ENCODE peak calls at places on chromosomes 6 and 20, in seven cellular contexts. M is activated T-helper 1 cell treated with anti-CD3 and anti-CD28 coated beads, Interleukin-12 subunit alpha, Interleukin-12 subunit beta, Interleukin-2, Interleukin-4 antibody, amounts not matched to agents 30 ng/mL and 10 ng/mL and 1 ng/mL, durations not matched to agents 14 hours and 24 hours and 36 hours; N is lung; Q is AG08396; O is activated CD8-positive, alpha-beta memory T cell treated with anti-CD3 and anti-CD28 coated beads, Interleukin-2, amount 10 ng/mL, durations not matched to agents 7 days and 5 days; U is Kasumi-1; K is NCI-H526 treated with DMSO at 0.1 percent for 48 hours. Y is an unnamed sample.

GRCh38 chr6:69294407-69294806 is 502.4 kb downstream of the LMBRD1 start:
- DNase-seq in M (no peak), N (no peak), Q (no peak), O (no peak), U (no peak), K (no peak), Y (no peak)

GRCh38 chr6:13453771-13454251 is 33.6 kb downstream of the GFOD1 start:
- DNase-seq in M (peak), N (no peak), Q (no peak), O (peak), U (no peak), K (no peak), Y (no peak)

GRCh38 chr6:168007592-168008338 is 10.3 kb downstream of the KIF25 start:
- DNase-seq in M (no peak), N (peak), Q (peak), O (no peak), U (peak), K (no peak), Y (no peak)

GRCh38 chr20:48846516-48847492 is 19.0 kb upstream of the PREX1 start:
- DNase-seq in M (no peak), N (no peak), Q (no peak), O (peak), U (no peak), K (no peak), Y (peak)

GRCh38 chr20:57464642-57465211 is 60.2 kb downstream of the CTCFL start:
- DNase-seq in M (no peak), N (no peak), Q (no peak), O (no peak), U (peak), K (no peak), Y (peak)

GRCh38 chr6:111038534-111039252 is 48.6 kb upstream of the SLC16A10 start:
- DNase-seq in M (no peak), N (no peak), Q (no peak), O (no peak), U (no peak), K (no peak), Y (no peak)

GRCh38 chr6:149271348-149272340 is 45.9 kb upstream of the TAB2 start:
- DNase-seq in M (no peak), N (no peak), Q (no peak), O (peak), U (peak), K (no peak), Y (peak)

GRCh38 chr6:82691997-82692396 is 328.4 kb downstream of the TPBG start:
- DNase-seq in M (no peak), N (no peak), Q (no peak), O (no peak), U (no peak), K (no peak), Y (no peak)

GRCh38 chr20:51802170-51802745 is at the start of gene SALL4:
- DNase-seq in M (no peak), N (no peak), Q (peak), O (no peak), U (no peak), K (no peak), Y (no peak)

GRCh38 chr6:13762648-13763441 is 51.2 kb upstream of the RANBP9 start:
- DNase-seq in M (peak), N (peak), Q (peak), O (peak), U (peak), K (peak), Y (peak)

GRCh38 chr20:62500237-62500864 is 24.6 kb upstream of the GATA5 start:
- DNase-seq in M (peak), N (peak), Q (peak), O (peak), U (peak), K (peak), Y (peak)

GRCh38 chr6:31659649-31660223 is 842 bp downstream of the C6orf47 start:
- DNase-seq in M (no peak), N (no peak), Q (peak), O (no peak), U (no peak), K (no peak), Y (no peak)

GRCh38 chr6:26305097-26305841 is 59.7 kb upstream of the BTN3A2 start:
- DNase-seq in M (peak), N (no peak), Q (no peak), O (peak), U (peak), K (no peak), Y (peak)

GRCh38 chr20:41734506-41734945 is 116.3 kb upstream of the CHD6 start:
- DNase-seq in M (peak), N (peak), Q (peak), O (peak), U (peak), K (peak), Y (peak)

GRCh38 chr6:128118401-128118800 is 217.5 kb upstream of the THEMIS start:
- DNase-seq in M (no peak), N (no peak), Q (no peak), O (no peak), U (no peak), K (no peak), Y (no peak)

GRCh38 chr20:35870541-35871307 is 83.6 kb downstream of the SCAND1 start:
- DNase-seq in M (no peak), N (no peak), Q (no peak), O (no peak), U (no peak), K (no peak), Y (no peak)

GRCh38 chr6:93919365-93919764 is 500.0 kb upstream of the EPHA7 start:
- DNase-seq in M (no peak), N (no peak), Q (no peak), O (no peak), U (no peak), K (no peak), Y (no peak)

GRCh38 chr6:126539022-126539421 is 199.1 kb downstream of the CENPW start:
- DNase-seq in M (no peak), N (no peak), Q (peak), O (no peak), U (no peak), K (no peak), Y (peak)

GRCh38 chr6:130810307-130811030 is 16.7 kb upstream of the SMLR1 start:
- DNase-seq in M (no peak), N (no peak), Q (peak), O (no peak), U (no peak), K (no peak), Y (no peak)

GRCh38 chr6:125773387-125774341 is 17.1 kb upstream of the NCOA7 start:
- DNase-seq in M (no peak), N (no peak), Q (no peak), O (no peak), U (no peak), K (no peak), Y (no peak)

GRCh38 chr6:6331393-6331792 is 10.9 kb upstream of the F13A1 start:
- DNase-seq in M (no peak), N (no peak), Q (no peak), O (no peak), U (no peak), K (no peak), Y (no peak)

GRCh38 chr20:58481541-58482021 is 33.6 kb downstream of the APCDD1L start:
- DNase-seq in M (no peak), N (peak), Q (peak), O (peak), U (no peak), K (no peak), Y (peak)

GRCh38 chr6:143187173-143187908 is 126.7 kb downstream of the AIG1 start:
- DNase-seq in M (no peak), N (no peak), Q (peak), O (no peak), U (no peak), K (no peak), Y (no peak)

GRCh38 chr6:157135691-157136090 is 187.6 kb downstream of the TMEM242 start:
- DNase-seq in M (no peak), N (no peak), Q (no peak), O (no peak), U (no peak), K (no peak), Y (no peak)

GRCh38 chr6:105810105-105810921 is 275.8 kb upstream of the PRDM1 start:
- DNase-seq in M (peak), N (peak), Q (peak), O (peak), U (peak), K (no peak), Y (peak)

GRCh38 chr20:35709269-35709668 is 10.1 kb downstream of the ROMO1 start:
- DNase-seq in M (no peak), N (no peak), Q (no peak), O (no peak), U (no peak), K (no peak), Y (no peak)

GRCh38 chr20:43463864-43464785 is 6.4 kb downstream of the SRSF6 start:
- DNase-seq in M (no peak), N (no peak), Q (no peak), O (no peak), U (no peak), K (no peak), Y (no peak)

GRCh38 chr6:105646391-105646867 is 243.5 kb upstream of the PREP start:
- DNase-seq in M (peak), N (no peak), Q (no peak), O (peak), U (no peak), K (no peak), Y (no peak)

GRCh38 chr6:143325379-143326140 is 124.9 kb downstream of the ADAT2 start:
- DNase-seq in M (no peak), N (no peak), Q (no peak), O (no peak), U (no peak), K (no peak), Y (no peak)

GRCh38 chr6:134640975-134641429 is 308.9 kb downstream of the ALDH8A1 start:
- DNase-seq in M (peak), N (peak), Q (peak), O (peak), U (peak), K (peak), Y (peak)

GRCh38 chr6:161480416-161481165 is 206.7 kb upstream of the AGPAT4 start:
- DNase-seq in M (no peak), N (no peak), Q (no peak), O (no peak), U (no peak), K (no peak), Y (no peak)

GRCh38 chr6:111722220-111722731 is 116.6 kb upstream of the TRAF3IP2 start:
- DNase-seq in M (no peak), N (no peak), Q (no peak), O (no peak), U (no peak), K (no peak), Y (peak)

GRCh38 chr6:165599121-165599520 is 63.9 kb downstream of the PDE10A start:
- DNase-seq in M (no peak), N (no peak), Q (no peak), O (no peak), U (no peak), K (no peak), Y (no peak)

GRCh38 chr6:133466666-133467065 is 225.5 kb downstream of the EYA4 start:
- DNase-seq in M (no peak), N (no peak), Q (no peak), O (no peak), U (no peak), K (no peak), Y (peak)

GRCh38 chr20:50572922-50573777 is 63.0 kb downstream of the PTPN1 start:
- DNase-seq in M (no peak), N (no peak), Q (peak), O (no peak), U (no peak), K (no peak), Y (no peak)

GRCh38 chr20:44071526-44072111 is 115.4 kb downstream of the JPH2 start:
- DNase-seq in M (no peak), N (no peak), Q (no peak), O (peak), U (no peak), K (no peak), Y (no peak)

GRCh38 chr6:13012977-13013680 is 296.6 kb downstream of the PHACTR1 start:
- DNase-seq in M (no peak), N (peak), Q (no peak), O (no peak), U (no peak), K (peak), Y (no peak)

Y was measured in OCI-M1.